ENCODE peak calls at places on chromosome 21, in four cellular contexts. S, E, J and A are unnamed samples. For H3K4me1, the result is how much of the 10 kb centered on the place peaks cover.

GRCh38 chr21:31030367-31031106 is 7.7 kb downstream of the KRTAP19-8 start:
- DNase-seq in S (no peak), E (peak), J (no peak), A (peak)

GRCh38 chr21:17921579-17922530 is 102.7 kb upstream of the C21orf91 start:
- DNase-seq in S (no peak), E (no peak), J (no peak), A (no peak)

GRCh38 chr21:43882952-43883492 is 18.0 kb downstream of the AGPAT3 start:
- DNase-seq in S (no peak), E (no peak), J (no peak), A (no peak)

GRCh38 chr21:43771698-43772367 is 4.3 kb downstream of the CSTB start:
- DNase-seq in S (no peak), E (no peak), J (no peak), A (no peak)

GRCh38 chr21:38912355-38912619 is 106.6 kb downstream of the ETS2 start:
- DNase-seq in S (no peak), E (no peak), J (no peak), A (no peak)

GRCh38 chr21:30555095-30555494 is 6.0 kb downstream of the KRTAP19-7 start:
- DNase-seq in S (no peak), E (no peak), J (no peak), A (no peak)

GRCh38 chr21:29504751-29505321 is 206.1 kb downstream of the BACH1 start:
- DNase-seq in S (no peak), E (no peak), J (no peak), A (no peak)

GRCh38 chr21:31493350-31493880 is 149.4 kb upstream of the TIAM1 start:
- DNase-seq in S (no peak), E (no peak), J (no peak), A (no peak)

GRCh38 chr21:38920631-38921398 is 115.1 kb downstream of the ETS2 start:
- DNase-seq in S (no peak), E (no peak), J (no peak), A (no peak)

GRCh38 chr21:36297938-36298572 is 21.9 kb upstream of the MORC3 start:
- DNase-seq in S (no peak), E (peak), J (no peak), A (peak)

GRCh38 chr21:39141502-39141901 is 41.7 kb downstream of the PSMG1 start:
- DNase-seq in S (no peak), E (no peak), J (no peak), A (no peak)

GRCh38 chr21:38773108-38774061 is 32.3 kb upstream of the ETS2 start:
- DNase-seq in S (no peak), E (no peak), J (peak), A (no peak)

GRCh38 chr21:38538353-38538752 is 40.1 kb upstream of the ERG start:
- DNase-seq in S (no peak), E (no peak), J (no peak), A (no peak)

GRCh38 chr21:38721983-38722382 is 83.7 kb upstream of the ETS2 start:
- DNase-seq in S (no peak), E (no peak), J (no peak), A (no peak)

GRCh38 chr21:23452384-23453083 is 2154.7 kb downstream of the MRPL39 start:
- DNase-seq in S (peak), E (peak), J (no peak), A (no peak)

GRCh38 chr21:17636711-17637110 is 24.0 kb upstream of the BTG3 start:
- DNase-seq in S (no peak), E (no peak), J (no peak), A (no peak)

GRCh38 chr21:36163780-36164426 is 7.3 kb downstream of the DOP1B start:
- DNase-seq in S (no peak), E (no peak), J (no peak), A (no peak)

GRCh38 chr21:20627594-20627993 is 370.6 kb upstream of the NCAM2 start:
- DNase-seq in S (no peak), E (no peak), J (no peak), A (no peak)

GRCh38 chr21:35428041-35428400 is 378.9 kb upstream of the RUNX1 start:
- DNase-seq in S (no peak), E (no peak), J (no peak), A (no peak)

GRCh38 chr21:39581414-39581813 is 31.3 kb upstream of the B3GALT5 start:
- DNase-seq in S (no peak), E (no peak), J (no peak), A (no peak)

GRCh38 chr21:41953831-41954653 is at the start of gene C2CD2:
- DNase-seq in S (peak), E (peak), J (no peak), A (no peak)
- H3K4me1 ChIP-seq in S (under half), E (under half), J (under half), A (under half)

GRCh38 chr21:34072145-34073031 is 990 bp upstream of the MRPS6 start:
- DNase-seq in S (no peak), E (no peak), J (no peak), A (no peak)
- TF ChIP-seq EZH2phosphoT487 in S (no peak), E (no peak), J (no peak), A (no peak)

DNA sequence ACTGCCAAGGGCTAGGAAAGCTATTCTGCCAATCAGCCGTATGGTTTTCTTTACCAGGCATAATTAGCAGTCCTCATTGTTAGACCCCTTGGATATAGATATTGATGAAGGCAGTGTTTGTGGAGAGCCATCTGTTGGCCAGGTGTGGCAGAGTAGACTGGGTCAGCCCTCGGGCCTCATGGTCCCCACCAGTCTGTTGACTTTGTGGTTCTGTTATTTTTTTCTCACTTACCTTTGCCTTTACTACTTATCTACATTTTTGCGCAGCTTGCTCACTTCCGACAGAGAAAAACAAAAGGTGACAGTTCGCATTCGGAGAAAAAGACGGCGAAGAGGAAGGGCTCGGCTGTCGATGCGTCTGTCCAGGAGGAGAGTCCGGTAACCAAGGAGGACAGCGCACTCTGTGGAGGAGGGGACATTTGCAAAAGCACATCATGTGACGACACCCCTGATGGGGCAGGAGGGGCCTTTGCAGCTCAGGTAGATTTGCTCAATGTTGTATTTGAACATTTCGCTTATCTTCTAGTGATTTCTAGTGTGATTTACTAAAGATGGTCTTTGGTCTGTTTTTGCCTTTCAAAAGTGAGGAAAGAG is 2.3 kb downstream of the PCNT start:
- DNase-seq in S (no peak), E (no peak), J (no peak), A (no peak)
- H3K4me2 ChIP-seq in S (peak), E (peak), J (peak), A (peak)

GRCh38 chr21:41634858-41635257 is 126.9 kb upstream of the TMPRSS2 start:
- DNase-seq in S (no peak), E (no peak), J (no peak), A (no peak)
- H3K4me1 ChIP-seq in S (under half), E (under half), J (under half), A (under half)

DNA sequence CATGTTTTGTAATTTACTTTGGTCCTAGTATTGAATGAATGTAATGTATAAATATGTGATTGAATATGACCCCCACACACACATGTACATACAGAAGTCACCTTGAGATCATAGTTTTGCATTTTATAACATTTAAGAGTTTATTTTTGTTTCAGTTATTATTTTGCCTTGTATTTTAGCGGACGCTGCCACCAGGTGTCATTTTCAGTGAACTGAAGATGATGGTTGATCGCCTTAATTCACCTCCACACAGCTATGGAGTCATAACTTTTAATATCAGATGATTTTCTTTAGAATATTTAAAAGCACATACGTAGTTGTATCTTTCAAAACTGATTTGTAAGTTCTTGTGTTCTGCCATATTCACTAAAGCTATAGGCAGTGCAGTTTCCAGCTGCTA is 130.4 kb downstream of the DYRK1A start:
- DNase-seq in S (no peak), E (no peak), J (no peak), A (no peak)
- TF ChIP-seq EZH2phosphoT487 in S (no peak), E (no peak), J (no peak), A (no peak)

GRCh38 chr21:15018382-15018781 is 46.4 kb downstream of the NRIP1 start:
- DNase-seq in S (no peak), E (no peak), J (no peak), A (no peak)
- H3K4me2 ChIP-seq in S (no peak), E (no peak), J (no peak), A (no peak)

GRCh38 chr21:45472445-45473365 is 67.7 kb downstream of the COL18A1 start:
- DNase-seq in S (no peak), E (no peak), J (no peak), A (no peak)
- H3K4me1 ChIP-seq in S (under half), E (under half), J (under half), A (under half)

GRCh38 chr21:25963186-25963585 is 207.4 kb downstream of the APP start:
- DNase-seq in S (no peak), E (no peak), J (peak), A (no peak)

GRCh38 chr21:25964926-25965325 is 205.6 kb downstream of the APP start:
- DNase-seq in S (no peak), E (no peak), J (no peak), A (no peak)

GRCh38 chr21:25960423-25960822 is 210.1 kb downstream of the APP start:
- DNase-seq in S (peak), E (no peak), J (no peak), A (no peak)

GRCh38 chr21:25964009-25964408 is 206.6 kb downstream of the APP start:
- DNase-seq in S (no peak), E (no peak), J (no peak), A (no peak)

GRCh38 chr21:25961042-25961441 is 209.5 kb downstream of the APP start:
- DNase-seq in S (peak), E (peak), J (no peak), A (peak)
- TF ChIP-seq EZH2phosphoT487 in S (no peak), E (no peak), J (no peak), A (no peak)